ENCODE peak calls at places on chromosomes 12 and 14, in six cellular contexts. T is psoas muscle; K is effector CD4-positive, alpha-beta T cell; V is colonic mucosa; O is lower lobe of right lung; Q is NCI-H345. X is an unnamed sample.

GRCh38 chr14:103124501-103125001 is 1.3 kb downstream of the TNFAIP2 start:
- DNase-seq in T (peak), K (no peak), V (no peak), O (no peak), Q (no peak), X (peak)

GRCh38 chr14:76138119-76138757 is 13.5 kb upstream of the GPATCH2L start:
- DNase-seq in T (no peak), K (no peak), V (no peak), O (no peak), Q (no peak), X (no peak)

GRCh38 chr12:95304673-95305198 is 87.1 kb downstream of the VEZT start:
- DNase-seq in T (no peak), K (no peak), V (no peak), O (no peak), Q (no peak), X (no peak)

GRCh38 chr14:73223049-73223448 is 14.3 kb upstream of the PAPLN start:
- DNase-seq in T (no peak), K (no peak), V (no peak), O (no peak), Q (no peak), X (no peak)

GRCh38 chr14:85453401-85453800 is 76.5 kb upstream of the FLRT2 start:
- DNase-seq in T (no peak), K (no peak), V (no peak), O (no peak), Q (no peak), X (no peak)

GRCh38 chr14:96055065-96055752 is 16.0 kb downstream of the C14orf132 start:
- DNase-seq in T (no peak), K (no peak), V (no peak), O (no peak), Q (no peak), X (no peak)

GRCh38 chr12:55929306-55929791 is 1.6 kb upstream of the DGKA start:
- DNase-seq in T (no peak), K (peak), V (peak), O (no peak), Q (no peak), X (no peak)

GRCh38 chr12:32897276-32897615 is 669 bp upstream of the PKP2 start:
- DNase-seq in T (no peak), K (no peak), V (no peak), O (no peak), Q (no peak), X (no peak)

GRCh38 chr12:49868449-49868848 is 25.5 kb upstream of the BCDIN3D start:
- DNase-seq in T (no peak), K (no peak), V (no peak), O (no peak), Q (no peak), X (no peak)

GRCh38 chr12:66776974-66777373 is 98.1 kb upstream of the GRIP1 start:
- DNase-seq in T (no peak), K (no peak), V (no peak), O (no peak), Q (no peak), X (no peak)

GRCh38 chr14:33393155-33393894 is 454.6 kb downstream of the NPAS3 start:
- DNase-seq in T (no peak), K (no peak), V (no peak), O (no peak), Q (no peak), X (no peak)

GRCh38 chr14:38490273-38490672 is 234.4 kb upstream of the CLEC14A start:
- DNase-seq in T (no peak), K (no peak), V (no peak), O (no peak), Q (no peak), X (no peak)